ENCODE peak calls at places on chromosomes 3 and 15, in five cellular contexts. J, B, H, M and V are unnamed samples.
A peak's percentile ranks its signal among the peaks of the same experiment; 100 is the strongest.

GRCh38 chr3:5314897-5315296 is 127.4 kb downstream of the EDEM1 start:
- DNase-seq in J (no peak), B (no peak), H (no peak), M (no peak), V (peak; percentile 62)

GRCh38 chr3:18556503-18556902 is 131.4 kb upstream of the SATB1 start:
- DNase-seq in J (no peak), B (no peak), H (no peak), M (no peak), V (no peak)

GRCh38 chr15:100687532-100688215 is 85.3 kb downstream of the ASB7 start:
- DNase-seq in J (no peak), B (peak; percentile 55), H (no peak), M (no peak), V (no peak)

GRCh38 chr3:52534281-52535183 is 875 bp upstream of the NT5DC2 start:
- DNase-seq in J (peak; percentile 72), B (no peak), H (peak; percentile 69), M (no peak), V (peak; percentile 77)

GRCh38 chr3:188486126-188486525 is 332.2 kb downstream of the LPP start:
- DNase-seq in J (no peak), B (peak; percentile 68), H (no peak), M (no peak), V (no peak)

GRCh38 chr15:95664435-95664834 is 666.1 kb upstream of the NR2F2 start:
- DNase-seq in J (no peak), B (no peak), H (no peak), M (no peak), V (no peak)

GRCh38 chr3:81277853-81278252 is 483.6 kb downstream of the GBE1 start:
- DNase-seq in J (no peak), B (no peak), H (no peak), M (no peak), V (no peak)

GRCh38 chr3:52780298-52780585 is 2.8 kb downstream of the ITIH1 start:
- DNase-seq in J (no peak), B (no peak), H (peak; percentile 18), M (no peak), V (no peak)

GRCh38 chr3:110420158-110420641 is 651.4 kb upstream of the NECTIN3 start:
- DNase-seq in J (no peak), B (peak; percentile 97), H (no peak), M (no peak), V (no peak)

GRCh38 chr3:197487911-197488391 is 67.8 kb downstream of the BDH1 start:
- DNase-seq in J (no peak), B (peak; percentile 92), H (no peak), M (no peak), V (peak; percentile 94)

GRCh38 chr3:195060531-195061385 is 210.2 kb downstream of the XXYLT1 start:
- DNase-seq in J (no peak), B (no peak), H (no peak), M (no peak), V (no peak)

GRCh38 chr3:190973760-190974159 is 111.3 kb upstream of the GMNC start:
- DNase-seq in J (no peak), B (no peak), H (no peak), M (no peak), V (no peak)

GRCh38 chr15:44710236-44711088 is 661 bp downstream of the PATL2 start:
- DNase-seq in J (no peak), B (peak; percentile 76), H (no peak), M (peak; percentile 71), V (no peak)

GRCh38 chr3:28320981-28321380 is 27.5 kb upstream of the ZCWPW2 start:
- DNase-seq in J (no peak), B (no peak), H (no peak), M (no peak), V (no peak)

GRCh38 chr3:128933922-128934253 is 54.5 kb downstream of the ACAD9 start:
- DNase-seq in J (no peak), B (no peak), H (peak; percentile 49), M (no peak), V (peak; percentile 34)

GRCh38 chr15:64356443-64357040 is 569 bp upstream of the CSNK1G1 start:
- DNase-seq in J (no peak), B (no peak), H (no peak), M (no peak), V (no peak)

GRCh38 chr3:126394179-126394976 is at the start of gene CFAP100:
- DNase-seq in J (peak; percentile 93), B (no peak), H (no peak), M (no peak), V (peak; percentile 85)

GRCh38 chr3:183210862-183211341 is 42.2 kb upstream of the B3GNT5 start:
- DNase-seq in J (no peak), B (no peak), H (no peak), M (no peak), V (no peak)

GRCh38 chr3:195257454-195258448 is 13.2 kb downstream of the XXYLT1 start:
- DNase-seq in J (peak; percentile 33), B (no peak), H (no peak), M (no peak), V (no peak)

GRCh38 chr3:70970136-70970535 is 613.4 kb downstream of the FOXP1 start:
- DNase-seq in J (no peak), B (no peak), H (no peak), M (no peak), V (no peak)

GRCh38 chr3:27105904-27106303 is 263.3 kb downstream of the NEK10 start:
- DNase-seq in J (peak; percentile 81), B (peak; percentile 28), H (no peak), M (no peak), V (peak; percentile 77)

GRCh38 chr15:53694534-53694874 is 65.0 kb downstream of the WDR72 start:
- DNase-seq in J (no peak), B (no peak), H (no peak), M (no peak), V (no peak)

GRCh38 chr3:184540777-184541681 is 20.6 kb upstream of the EPHB3 start:
- DNase-seq in J (peak; percentile 98), B (no peak), H (peak; percentile 81), M (peak; percentile 85), V (peak; percentile 92)

GRCh38 chr3:11335056-11335608 is 62.9 kb downstream of the ATG7 start:
- DNase-seq in J (peak; percentile 48), B (peak; percentile 74), H (no peak), M (peak; percentile 59), V (no peak)

GRCh38 chr15:48966595-48967301 is 3.0 kb upstream of the SHC4 start:
- DNase-seq in J (no peak), B (no peak), H (no peak), M (peak; percentile 58), V (no peak)

GRCh38 chr3:27535809-27536392 is 51.7 kb upstream of the SLC4A7 start:
- DNase-seq in J (no peak), B (peak; percentile 69), H (no peak), M (no peak), V (peak; percentile 73)

GRCh38 chr3:193805448-193805847 is 212.4 kb downstream of the OPA1 start:
- DNase-seq in J (peak; percentile 39), B (peak; percentile 32), H (no peak), M (no peak), V (peak; percentile 73)

GRCh38 chr3:193827039-193827669 is 234.1 kb downstream of the OPA1 start:
- DNase-seq in J (peak; percentile 41), B (no peak), H (no peak), M (no peak), V (no peak)

GRCh38 chr3:108202834-108203233 is 19.4 kb downstream of the IFT57 start:
- DNase-seq in J (peak; percentile 81), B (no peak), H (no peak), M (no peak), V (peak; percentile 71)

GRCh38 chr3:191961036-191961435 is 500.1 kb downstream of the PYDC2 start:
- DNase-seq in J (no peak), B (no peak), H (no peak), M (no peak), V (no peak)

GRCh38 chr15:93974804-93975481 is 256.4 kb upstream of the MCTP2 start:
- DNase-seq in J (peak; percentile 74), B (no peak), H (no peak), M (peak; percentile 30), V (peak; percentile 64)

GRCh38 chr15:43541785-43542184 is 24.4 kb downstream of the MAP1A start:
- DNase-seq in J (no peak), B (no peak), H (no peak), M (no peak), V (no peak)

GRCh38 chr3:129305592-129306091 is 27.0 kb downstream of the HMCES start:
- DNase-seq in J (peak; percentile 99), B (no peak), H (peak; percentile 79), M (no peak), V (peak; percentile 99)

GRCh38 chr15:42826251-42826890 is 89.4 kb upstream of the CDAN1 start:
- DNase-seq in J (no peak), B (no peak), H (no peak), M (no peak), V (no peak)

GRCh38 chr15:45402955-45403892 is 24.9 kb upstream of the GATM start:
- DNase-seq in J (peak; percentile 68), B (peak; percentile 44), H (no peak), M (peak; percentile 44), V (peak; percentile 68)

GRCh38 chr3:45553469-45553974 is 41.0 kb upstream of the LIMD1 start:
- DNase-seq in J (peak; percentile 62), B (no peak), H (no peak), M (peak; percentile 93), V (peak; percentile 77)